ENCODE peak calls at places on chromosomes 2 and 18, in eight cellular contexts. R, T, B, C, I, W, O and Y are unnamed samples.

GRCh38 chr2:28926837-28927236 is 32.4 kb downstream of the WDR43 start:
- DNase-seq in R (peak), T (no peak), B (no peak), C (peak), I (no peak), W (no peak), O (no peak), Y (peak)

GRCh38 chr18:56545539-56545938 is 92.9 kb downstream of the TXNL1 start:
- DNase-seq in R (peak), T (no peak), B (no peak), C (peak), I (no peak), W (no peak), O (no peak), Y (no peak)

GRCh38 chr18:78603584-78603983 is 376.0 kb upstream of the SALL3 start:
- DNase-seq in R (no peak), T (no peak), B (no peak), C (no peak), I (no peak), W (no peak), O (no peak), Y (no peak)

GRCh38 chr18:63183952-63184351 is 135.6 kb downstream of the BCL2 start:
- DNase-seq in R (no peak), T (no peak), B (no peak), C (no peak), I (no peak), W (no peak), O (no peak), Y (no peak)

GRCh38 chr18:23619388-23619873 is 33.1 kb upstream of the NPC1 start:
- DNase-seq in R (peak), T (no peak), B (no peak), C (peak), I (peak), W (no peak), O (no peak), Y (no peak)

GRCh38 chr18:62778976-62779869 is 63.9 kb downstream of the PHLPP1 start:
- DNase-seq in R (no peak), T (no peak), B (no peak), C (no peak), I (no peak), W (no peak), O (no peak), Y (no peak)

GRCh38 chr2:147110317-147110716 is 734.5 kb upstream of the ACVR2A start:
- DNase-seq in R (no peak), T (no peak), B (no peak), C (no peak), I (no peak), W (no peak), O (no peak), Y (no peak)

GRCh38 chr18:55543130-55543704 is 44.8 kb downstream of the TCF4 start:
- DNase-seq in R (no peak), T (no peak), B (no peak), C (no peak), I (no peak), W (no peak), O (no peak), Y (no peak)

GRCh38 chr2:189821953-189822748 is 37.9 kb downstream of the PMS1 start:
- DNase-seq in R (peak), T (no peak), B (no peak), C (peak), I (no peak), W (no peak), O (peak), Y (no peak)

GRCh38 chr18:57792741-57793629 is 10.1 kb downstream of the ATP8B1 start:
- DNase-seq in R (no peak), T (no peak), B (no peak), C (peak), I (no peak), W (peak), O (no peak), Y (no peak)

GRCh38 chr2:173571021-173571821 is 216.5 kb downstream of the CDCA7 start:
- DNase-seq in R (peak), T (no peak), B (no peak), C (peak), I (no peak), W (no peak), O (no peak), Y (no peak)
- TF ChIP-seq CTCF in R (peak), T (peak), B (peak), C (peak), I (peak), W (peak), O (peak), Y (peak)

DNA sequence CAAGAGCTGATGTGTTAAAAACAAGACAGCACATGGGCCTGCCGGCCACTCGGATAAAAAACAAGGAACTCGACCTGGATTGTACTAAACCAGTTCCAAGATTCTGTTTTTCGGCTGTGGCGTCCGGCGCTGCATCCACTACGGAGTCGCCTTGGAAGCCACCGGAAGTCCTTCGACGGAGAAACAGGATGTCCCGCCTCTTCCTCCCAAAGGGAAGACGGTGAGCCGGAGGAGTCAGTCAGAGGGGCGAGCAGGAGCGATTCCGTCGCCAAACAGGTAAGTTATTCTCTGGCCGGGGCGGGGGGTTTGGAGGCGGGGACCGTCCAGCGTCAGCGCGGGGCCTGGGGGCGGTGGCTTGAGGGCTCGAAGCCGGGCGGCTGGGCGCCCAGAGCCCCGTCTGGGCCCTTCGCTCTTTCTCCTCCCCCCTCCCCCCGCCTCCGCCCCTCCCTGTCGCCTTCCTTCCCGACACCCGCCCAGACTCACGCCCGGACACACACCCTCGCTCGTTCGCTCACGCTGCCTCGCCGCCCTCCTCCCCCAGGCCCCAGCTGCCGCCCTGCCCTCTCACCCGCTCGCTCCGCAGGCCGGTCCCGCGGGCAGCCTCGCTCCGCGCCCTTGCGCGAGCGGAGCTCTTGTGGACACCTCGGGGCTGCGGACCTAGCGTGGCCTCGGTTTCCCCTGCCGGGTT is at the start of gene ZNF407:
- DNase-seq in R (peak), T (peak), B (peak), C (peak), I (peak), W (peak), O (peak), Y (peak)
- TF ChIP-seq CTCF in R (no peak), T (no peak), B (no peak), C (no peak), I (no peak), W (no peak), O (no peak), Y (no peak)

DNA sequence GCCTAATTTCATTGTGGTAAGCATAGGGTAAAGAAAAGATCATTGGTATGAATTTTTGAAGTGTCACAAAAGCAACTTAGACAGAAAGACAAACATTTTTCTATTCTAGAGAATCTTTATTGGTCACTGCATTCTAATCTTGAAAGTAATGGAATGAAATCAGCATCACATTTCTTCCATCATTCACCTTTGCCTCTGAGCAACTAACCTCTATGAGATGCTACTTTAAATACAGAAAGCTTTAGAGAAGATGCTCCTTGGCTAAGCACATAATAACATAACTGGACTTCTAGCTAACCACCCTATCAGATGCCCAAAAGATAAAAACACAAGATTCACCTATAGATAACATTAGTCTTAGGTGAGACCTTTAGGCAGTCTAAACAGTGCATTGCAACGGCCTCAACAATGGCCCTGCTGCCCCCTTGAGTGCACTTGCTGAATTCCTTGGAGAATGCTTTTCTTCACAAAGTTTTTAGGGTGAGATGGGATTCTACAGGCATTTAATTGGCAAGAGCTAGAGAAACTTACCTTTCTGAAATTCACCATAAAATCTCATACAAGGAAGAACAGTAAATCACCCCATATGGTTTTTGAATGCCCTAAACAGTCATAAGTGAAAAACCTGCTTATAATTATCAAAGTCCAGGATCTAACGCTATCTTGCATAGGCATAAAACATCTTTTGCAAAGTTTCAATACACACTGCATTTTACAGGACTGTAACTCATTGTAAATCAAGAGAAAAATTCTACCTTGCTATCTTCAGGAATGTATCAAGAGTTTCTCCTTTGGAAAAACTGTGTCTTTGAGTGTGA is 791.3 kb upstream of the CHAC2 start:
- DNase-seq in R (no peak), T (no peak), B (peak), C (peak), I (no peak), W (no peak), O (no peak), Y (peak)
- TF ChIP-seq CTCF in R (peak), T (no peak), B (peak), C (peak), I (peak), W (no peak), O (peak), Y (peak)

DNA sequence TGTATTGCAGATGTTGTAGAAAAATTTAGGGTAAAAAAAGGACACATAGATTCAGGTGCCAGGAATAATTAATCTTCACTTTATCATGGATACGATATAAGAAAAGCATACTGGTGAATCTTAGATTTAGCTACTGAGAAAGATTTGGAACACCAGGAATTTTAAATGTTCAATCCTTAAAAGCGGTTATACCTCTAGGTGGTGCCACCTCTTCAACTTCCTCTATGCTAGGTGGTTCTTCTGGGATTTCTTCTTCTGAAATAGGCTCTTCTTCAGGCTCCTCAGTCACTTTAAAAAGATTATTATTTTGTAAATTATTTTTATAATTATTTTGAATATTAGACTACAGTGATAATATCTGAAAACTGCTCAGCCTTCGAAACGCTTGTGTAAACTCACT is 133.1 kb downstream of the TTN start:
- DNase-seq in R (no peak), T (no peak), B (no peak), C (no peak), I (no peak), W (no peak), O (no peak), Y (no peak)
- TF ChIP-seq CTCF in R (no peak), T (no peak), B (no peak), C (no peak), I (peak), W (no peak), O (peak), Y (peak)

DNA sequence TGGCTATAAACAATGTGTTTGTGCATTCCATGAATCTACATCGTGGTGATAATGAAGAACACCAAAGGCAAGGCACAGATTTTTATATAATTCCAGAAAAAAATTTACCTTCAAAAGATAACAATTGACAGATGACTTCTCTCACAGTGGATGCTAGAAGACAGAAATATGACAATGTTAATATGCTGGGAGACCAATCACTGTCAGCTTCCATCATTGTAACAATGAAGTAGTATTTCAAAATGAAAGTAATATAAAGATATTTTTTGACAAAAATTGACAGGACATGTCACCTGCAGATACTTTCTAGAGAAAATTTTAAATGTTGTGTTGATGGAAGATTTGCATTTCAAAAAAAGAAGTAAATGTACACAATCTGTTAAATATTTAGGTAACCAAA is 1925.9 kb upstream of the LRRTM1 start:
- DNase-seq in R (no peak), T (no peak), B (no peak), C (no peak), I (no peak), W (no peak), O (no peak), Y (no peak)
- TF ChIP-seq CTCF in R (no peak), T (no peak), B (no peak), C (no peak), I (no peak), W (no peak), O (no peak), Y (no peak)